ENCODE peak calls at places on chromosomes 7 and 10, in six cellular contexts. H is IMR-90, R is neuronal stem cell, V is mesendoderm, S is H1, Y is trophoblast cell. A is an unnamed sample. For H3K36me3, the result is how much of the 10 kb centered on the place peaks cover.

GRCh38 chr7:75072978-75073282 is 672 bp downstream of the RCC1L start:
- DNase-seq in S (no peak), V (no peak), H (no peak), R (no peak), Y (no peak), A (peak)

GRCh38 chr10:49397036-49397999 is 1.4 kb upstream of the DRGX start:
- DNase-seq in Y (no peak), V (peak), H (no peak), R (peak), S (no peak), A (no peak)

GRCh38 chr7:2029936-2030335 is 202.8 kb downstream of the MAD1L1 start:
- DNase-seq in Y (no peak), R (no peak), H (no peak), V (no peak), S (no peak), A (no peak)

GRCh38 chr10:57338823-57339558 is 928.7 kb downstream of the IPMK start:
- DNase-seq in Y (peak), S (no peak), V (peak), R (peak), H (peak), A (peak)

GRCh38 chr7:99631311-99632109 is 14.8 kb downstream of the ZSCAN25 start:
- DNase-seq in V (peak), S (peak), R (no peak), H (peak), Y (peak), A (no peak)

GRCh38 chr7:92720604-92721350 is 115.6 kb downstream of the CDK6 start:
- DNase-seq in R (no peak), Y (no peak), H (no peak), V (no peak), S (no peak), A (no peak)

GRCh38 chr10:88800152-88801125 is 2.1 kb upstream of the LIPM start:
- DNase-seq in R (no peak), S (no peak), H (peak), Y (peak), V (peak), A (no peak)

GRCh38 chr7:112423987-112424386 is 26.3 kb upstream of the IFRD1 start:
- DNase-seq in V (no peak), S (no peak), H (no peak), Y (no peak), R (no peak), A (no peak)

GRCh38 chr7:139811106-139811505 is 18.0 kb upstream of the TBXAS1 start:
- DNase-seq in H (peak), S (no peak), V (no peak), Y (no peak), R (no peak), A (peak)

GRCh38 chr10:75379817-75380216 is 21.7 kb downstream of the ZNF503 start:
- DNase-seq in S (no peak), R (no peak), V (no peak), H (no peak), Y (no peak), A (no peak)

GRCh38 chr7:2521952-2522591 is 2.5 kb downstream of the LFNG start:
- DNase-seq in H (no peak), R (no peak), V (no peak), Y (peak), S (no peak), A (peak)

GRCh38 chr7:129501760-129502707 is at the start of gene SMKR1:
- DNase-seq in Y (peak), R (peak), H (peak), V (peak), S (no peak), A (peak)

GRCh38 chr7:105126436-105126975 is 112.5 kb downstream of the KMT2E start:
- DNase-seq in S (no peak), Y (no peak), V (no peak), R (no peak), H (peak), A (no peak)

GRCh38 chr7:105782391-105783063 is 93.9 kb downstream of the ATXN7L1 start:
- DNase-seq in S (no peak), R (no peak), Y (no peak), V (no peak), H (peak), A (peak)

GRCh38 chr10:14751576-14752330 is 22.9 kb downstream of the FAM107B start:
- DNase-seq in Y (no peak), R (no peak), V (peak), H (peak), S (no peak), A (peak)

GRCh38 chr7:47819054-47819920 is 129.0 kb downstream of the PKD1L1 start:
- DNase-seq in R (peak), Y (peak), S (no peak), V (peak), H (peak), A (peak)

GRCh38 chr7:155300641-155301452 is 3.2 kb downstream of the INSIG1 start:
- DNase-seq in S (no peak), R (no peak), V (no peak), H (no peak), Y (no peak), A (no peak)

GRCh38 chr7:92615861-92616260 is 25.7 kb upstream of the FAM133B start:
- DNase-seq in Y (no peak), V (peak), H (no peak), R (no peak), S (no peak), A (no peak)

GRCh38 chr7:82507976-82508677 is 64.5 kb upstream of the CACNA2D1 start:
- DNase-seq in Y (no peak), R (no peak), S (no peak), V (no peak), H (no peak), A (no peak)

GRCh38 chr7:114652041-114652440 is 237.4 kb downstream of the FOXP2 start:
- DNase-seq in V (no peak), Y (no peak), S (no peak), R (no peak), H (no peak), A (no peak)

GRCh38 chr10:12177642-12178041 is 18.0 kb downstream of the NUDT5 start:
- DNase-seq in V (no peak), R (no peak), H (peak), Y (no peak), S (no peak), A (no peak)

GRCh38 chr10:58742141-58742540 is 229.5 kb downstream of the BICC1 start:
- DNase-seq in S (no peak), R (no peak), V (no peak), H (peak), Y (no peak), A (peak)

GRCh38 chr7:36925207-36925606 is 200.9 kb upstream of the AOAH start:
- DNase-seq in R (no peak), S (no peak), Y (no peak), V (no peak), H (no peak), A (no peak)

GRCh38 chr10:129531969-129532660 is 65.1 kb downstream of the MGMT start:
- DNase-seq in H (no peak), Y (no peak), V (no peak), R (no peak), S (no peak), A (no peak)
- H2AK5ac ChIP-seq in H (peak), Y (peak), V (no peak), R (peak), S (peak), A (peak)

GRCh38 chr7:42108803-42109528 is 128.0 kb downstream of the GLI3 start:
- DNase-seq in S (no peak), Y (no peak), R (no peak), H (no peak), V (peak), A (no peak)
- H3K36me3 ChIP-seq in S (under half), Y (under half), R (under half), H (under half), V (under half), A (under half)

GRCh38 chr10:73965890-73966768 is 31.8 kb upstream of the VCL start:
- DNase-seq in V (peak), H (peak), S (peak), R (peak), Y (peak), A (peak)

GRCh38 chr10:73968101-73968515 is 29.8 kb upstream of the VCL start:
- DNase-seq in Y (no peak), R (no peak), H (no peak), V (peak), S (no peak), A (peak)

GRCh38 chr10:73969224-73969811 is 28.6 kb upstream of the VCL start:
- DNase-seq in Y (no peak), H (no peak), V (peak), R (no peak), S (no peak), A (peak)

GRCh38 chr10:73967022-73967429 is 30.9 kb upstream of the VCL start:
- DNase-seq in H (no peak), Y (no peak), R (no peak), V (peak), S (peak), A (peak)

DNA sequence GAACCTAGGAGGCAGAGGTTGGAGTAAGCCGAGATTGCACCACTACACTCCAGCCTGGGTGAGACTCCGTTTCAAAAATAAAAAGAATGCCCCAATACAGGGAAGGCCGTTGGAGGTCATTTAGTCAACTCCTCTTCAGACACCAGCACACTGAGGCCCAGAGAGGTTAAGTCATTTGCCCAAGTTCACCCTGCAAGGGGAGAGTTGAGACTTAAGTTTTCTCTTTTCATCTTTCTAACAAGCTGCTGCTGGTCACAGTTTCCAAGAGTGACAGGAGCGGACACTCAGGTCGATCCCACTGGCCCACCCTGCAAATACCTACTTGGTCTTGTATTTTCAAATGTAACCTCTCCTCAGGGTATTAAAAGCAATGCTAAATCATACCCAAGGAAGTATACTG is 30.4 kb upstream of the VCL start:
- DNase-seq in Y (no peak), S (no peak), H (no peak), R (no peak), V (peak), A (peak)
- H2AK5ac ChIP-seq in Y (no peak), S (peak), H (peak), R (no peak), V (no peak), A (peak)

GRCh38 chr7:120966961-120967360 is 16.4 kb downstream of the ING3 start:
- DNase-seq in S (no peak), Y (no peak), V (no peak), R (no peak), H (no peak), A (no peak)
- H3K36me3 ChIP-seq in S (under half), Y (under half), V (under half), R (under half), H (under half), A (half or more)

DNA sequence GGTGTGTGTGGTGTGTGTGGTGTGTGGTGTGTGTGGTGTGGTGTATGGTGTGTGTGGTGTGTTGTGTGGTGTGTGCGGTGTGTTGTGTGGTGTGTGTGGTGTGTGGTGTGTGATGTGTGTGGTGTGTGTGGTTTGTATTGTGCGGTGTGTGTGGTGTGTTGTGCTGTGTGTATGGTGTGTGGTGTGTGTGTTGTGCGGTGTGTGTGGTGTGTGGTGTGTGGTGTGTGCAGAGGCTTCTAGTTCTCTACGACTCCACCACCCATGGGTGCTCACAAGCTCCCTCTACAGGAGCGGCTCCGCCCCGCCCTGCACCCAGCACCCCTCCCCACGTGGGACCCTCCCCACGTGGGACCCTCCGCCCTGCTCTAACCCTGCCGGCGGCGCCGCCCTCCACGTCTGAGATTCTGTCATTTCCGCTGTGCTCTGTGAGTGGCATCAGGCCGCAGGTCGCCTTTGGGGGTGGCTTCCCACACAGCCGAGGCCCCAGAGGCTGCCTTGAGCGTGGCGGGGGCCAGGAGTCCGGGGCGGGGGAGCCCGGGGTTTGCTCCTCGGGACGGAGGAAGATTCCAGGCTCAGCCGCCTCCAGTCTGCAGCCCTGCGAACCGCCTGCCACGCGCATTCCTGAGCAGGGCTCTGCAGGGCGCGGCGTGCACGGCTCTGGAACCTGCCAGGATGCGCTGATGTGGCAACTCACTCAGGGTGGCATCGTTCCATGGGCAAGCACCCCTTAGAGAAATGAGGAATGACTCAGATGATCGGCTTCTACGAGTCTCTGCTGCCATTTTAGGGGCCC is 37.0 kb upstream of the DNAJB6 start:
- DNase-seq in S (no peak), H (no peak), V (no peak), R (no peak), Y (no peak), A (no peak)
- H2AK5ac ChIP-seq in S (peak), H (peak), V (no peak), R (peak), Y (no peak), A (no peak)

GRCh38 chr10:378930-379704 is 243.9 kb downstream of the ZMYND11 start:
- DNase-seq in Y (peak), H (no peak), V (no peak), R (no peak), S (no peak), A (no peak)
- H3K36me3 ChIP-seq in Y (under half), H (half or more), V (under half), R (under half), S (under half), A (half or more)

GRCh38 chr10:121570316-121570715 is 27.9 kb downstream of the FGFR2 start:
- DNase-seq in V (no peak), H (no peak), S (no peak), R (no peak), Y (no peak), A (no peak)
- H2AK5ac ChIP-seq in V (no peak), H (no peak), S (no peak), R (no peak), Y (peak), A (no peak)

A was measured in mesenchymal stem cell.